ENCODE peak calls at places on chromosomes 7 and 10, in six cellular contexts. F is A549, L is HepG2, N is SK-N-SH, J is K562, B is GM12878. C is an unnamed sample.
A peak's percentile ranks its signal among the peaks of the same experiment; 100 is the strongest.

GRCh38 chr7:113867325-113867724 is 51.5 kb downstream of the PPP1R3A start:
- DNase-seq in N (no peak), J (no peak), F (no peak), B (no peak), L (no peak), C (no peak)

GRCh38 chr7:43522406-43523156 is 60.3 kb upstream of the STK17A start:
- DNase-seq in B (no peak), F (no peak), N (no peak), J (no peak), L (no peak), C (no peak)

GRCh38 chr7:93435791-93436190 is 138.7 kb downstream of the CALCR start:
- DNase-seq in J (no peak), L (no peak), N (no peak), F (no peak), B (no peak), C (no peak)

GRCh38 chr10:23031318-23031717 is 64.1 kb upstream of the MSRB2 start:
- DNase-seq in B (no peak), L (no peak), F (no peak), J (no peak), N (no peak), C (no peak)

GRCh38 chr7:27188666-27189559 is 3.9 kb upstream of the HOXA11 start:
- DNase-seq in L (no peak), B (no peak), J (no peak), F (no peak), N (no peak), C (no peak)

GRCh38 chr10:21020545-21020944 is 123.4 kb upstream of the NEBL start:
- DNase-seq in J (peak; percentile 81), B (peak; percentile 21), N (peak; percentile 19), F (peak; percentile 51), L (peak; percentile 27), C (peak; percentile 19)

GRCh38 chr7:44967571-44968446 is 11.0 kb downstream of the MYO1G start:
- DNase-seq in L (peak; percentile 68), F (peak; percentile 26), N (peak; percentile 79), J (peak; percentile 64), B (no peak), C (no peak)

GRCh38 chr10:57964371-57964770 is 303.3 kb downstream of the IPMK start:
- DNase-seq in B (no peak), L (no peak), F (no peak), N (no peak), J (no peak), C (no peak)

GRCh38 chr7:33719059-33719581 is 186.2 kb upstream of the BMPER start:
- DNase-seq in L (no peak), B (no peak), J (no peak), F (no peak), N (no peak), C (no peak)

GRCh38 chr7:128458956-128459355 is 3.3 kb downstream of the HILPDA start:
- DNase-seq in B (peak; percentile 36), F (no peak), N (no peak), J (no peak), L (no peak), C (no peak)

GRCh38 chr7:148940702-148941597 is 56.9 kb upstream of the EZH2 start:
- DNase-seq in B (peak; percentile 49), L (peak; percentile 72), N (peak; percentile 88), F (peak; percentile 89), J (peak; percentile 87), C (peak; percentile 82)

GRCh38 chr7:82600601-82601000 is 157.0 kb upstream of the CACNA2D1 start:
- DNase-seq in L (no peak), B (no peak), J (no peak), F (no peak), N (no peak), C (no peak)

GRCh38 chr10:101682172-101682825 is 12.7 kb downstream of the FBXW4 start:
- DNase-seq in L (no peak), F (no peak), N (no peak), J (no peak), B (no peak), C (no peak)

GRCh38 chr7:50531401-50531906 is 33.8 kb downstream of the DDC start:
- DNase-seq in N (peak; percentile 87), L (peak; percentile 12), B (no peak), J (no peak), F (no peak), C (peak; percentile 73)

GRCh38 chr10:58348571-58349033 is 13.8 kb downstream of the UBE2D1 start:
- DNase-seq in J (no peak), L (peak; percentile 26), F (no peak), N (no peak), B (no peak), C (no peak)

GRCh38 chr10:90418869-90419652 is 438.8 kb downstream of the HTR7 start:
- DNase-seq in J (no peak), N (no peak), L (peak; percentile 7), B (no peak), F (no peak), C (peak; percentile 8)

GRCh38 chr7:95723583-95724180 is 48.7 kb upstream of the DYNC1I1 start:
- DNase-seq in B (peak; percentile 11), J (peak; percentile 42), N (peak; percentile 72), F (peak; percentile 51), L (peak; percentile 53), C (peak; percentile 51)

GRCh38 chr7:158266426-158266816 is 321.2 kb downstream of the PTPRN2 start:
- DNase-seq in B (no peak), F (no peak), N (no peak), J (no peak), L (no peak), C (no peak)

GRCh38 chr7:26664735-26665420 is 199.5 kb downstream of the SKAP2 start:
- DNase-seq in B (no peak), J (no peak), F (no peak), N (no peak), L (no peak), C (no peak)

GRCh38 chr7:152868122-152869040 is 108.8 kb downstream of the ACTR3B start:
- DNase-seq in L (no peak), N (no peak), J (no peak), F (no peak), B (no peak), C (no peak)

GRCh38 chr7:93873998-93874574 is 16.5 kb downstream of the TFPI2 start:
- DNase-seq in L (no peak), J (no peak), N (no peak), F (no peak), B (no peak), C (no peak)

GRCh38 chr10:76337641-76338040 is 906.2 kb downstream of the LRMDA start:
- DNase-seq in B (peak; percentile 3), N (no peak), L (no peak), F (no peak), J (no peak), C (no peak)
- TF ChIP-seq REST in B (no peak), N (no peak), L (no peak), F (no peak), J (no peak), C (no peak)

DNA sequence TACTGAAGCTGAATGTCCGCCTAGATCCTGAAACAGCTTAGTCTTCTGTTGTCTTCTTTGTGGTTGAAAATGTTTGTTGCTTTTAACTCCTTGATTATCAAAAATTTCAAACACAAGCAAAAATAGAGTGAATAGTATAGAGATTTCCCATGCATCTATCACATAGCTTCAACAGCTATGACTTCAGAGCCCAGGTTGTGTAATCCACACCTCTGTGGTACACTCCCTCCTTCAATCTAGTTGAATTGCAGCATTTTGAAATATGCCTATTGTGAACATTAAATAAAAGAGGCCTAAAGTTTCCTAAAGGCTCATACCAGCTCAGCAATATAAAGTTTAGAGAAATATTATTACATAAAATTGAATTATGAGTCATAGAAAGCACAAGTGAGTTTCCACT is 204.7 kb upstream of the HDAC9 start:
- DNase-seq in B (no peak), L (no peak), F (no peak), N (no peak), J (no peak), C (no peak)
- TF ChIP-seq RAD21 in B (no peak), L (no peak), F (no peak), N (no peak), J (no peak), C (no peak)

DNA sequence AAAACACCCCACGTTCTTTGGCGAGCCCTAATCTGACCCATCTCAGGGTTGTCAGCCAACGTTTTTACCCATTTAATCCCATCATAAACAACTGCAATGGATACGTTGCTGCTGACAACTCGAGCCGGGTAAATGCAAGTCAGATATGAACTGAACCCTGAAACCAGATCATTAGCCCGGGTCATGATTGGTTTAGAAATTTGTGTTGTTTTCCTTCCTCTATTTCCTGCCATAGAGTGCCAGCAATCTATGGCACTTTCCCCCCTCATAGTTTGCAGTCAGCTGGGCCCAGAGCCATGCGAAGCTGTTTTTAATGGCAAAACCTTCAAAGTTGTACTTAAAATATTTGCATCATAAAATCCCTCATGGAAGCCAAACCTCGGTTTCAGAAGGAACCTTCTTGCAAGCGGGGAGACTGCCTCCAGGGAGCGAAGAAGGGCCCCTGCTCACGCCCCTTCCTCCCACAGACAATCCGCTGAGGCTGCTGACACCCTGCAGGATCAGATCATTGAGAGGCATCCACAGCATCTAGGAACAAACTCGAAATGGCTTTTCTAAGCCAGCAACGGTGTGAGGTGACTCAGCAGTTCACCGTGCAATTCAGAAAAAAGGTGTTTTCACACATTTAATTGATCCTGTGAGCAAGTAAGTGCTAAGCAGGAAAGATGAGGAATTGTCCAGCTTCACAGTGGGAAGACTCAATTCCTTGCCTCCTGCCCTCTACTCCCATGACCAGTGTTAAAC is 710.1 kb downstream of the PARD3 start:
- DNase-seq in L (no peak), B (no peak), F (no peak), J (no peak), N (no peak), C (no peak)
- H3K4me1 ChIP-seq in L (peaks cover 18% of the 10 kb centered on the region), B (no peaks in the 10 kb centered on the region), F (no peaks in the 10 kb centered on the region), J (no peaks in the 10 kb centered on the region), N (no peaks in the 10 kb centered on the region), C (no peaks in the 10 kb centered on the region)

GRCh38 chr7:84633-85020 is 107.7 kb upstream of the FAM20C start:
- DNase-seq in F (no peak), L (no peak), N (no peak), J (no peak), B (no peak), C (no peak)

GRCh38 chr7:86116-86515 is 106.3 kb upstream of the FAM20C start:
- DNase-seq in F (no peak), L (no peak), J (no peak), N (no peak), B (no peak), C (no peak)

GRCh38 chr7:86629-87028 is 105.7 kb upstream of the FAM20C start:
- DNase-seq in L (no peak), N (no peak), F (no peak), J (no peak), B (no peak), C (no peak)

GRCh38 chr7:83861-84632 is 108.3 kb upstream of the FAM20C start:
- DNase-seq in L (no peak), B (no peak), N (no peak), F (no peak), J (no peak), C (no peak)

GRCh38 chr7:85074-85945 is 107.1 kb upstream of the FAM20C start:
- DNase-seq in B (no peak), J (no peak), L (no peak), F (no peak), N (no peak), C (peak; percentile 34)
- TF ChIP-seq REST in B (no peak), J (no peak), L (no peak), F (no peak), N (no peak), C (no peak)